ENCODE peak calls at places on chromosome 15, in nine cellular contexts. M is mucosa of descending colon, Z is cardiac muscle cell, W is ascending aorta, L is fibroblast of lung, R is left lung, G is spleen, O is Peyer's patch, V is A673. F is an unnamed sample. For H3K4me1, the result is how much of the 10 kb centered on the place peaks cover.

GRCh38 chr15:92430067-92430435 is 36.4 kb downstream of the ST8SIA2 start:
- DNase-seq in M (no peak), Z (no peak), W (no peak), L (no peak), R (no peak), G (no peak), O (no peak), V (no peak), F (no peak)

GRCh38 chr15:25093455-25094029 is 138.8 kb downstream of the SNRPN start:
- DNase-seq in M (no peak), Z (no peak), W (no peak), L (no peak), R (no peak), G (no peak), O (no peak), V (no peak), F (no peak)

GRCh38 chr15:31208804-31209203 is 107.3 kb upstream of the TRPM1 start:
- DNase-seq in M (no peak), Z (no peak), W (no peak), L (no peak), R (peak), G (no peak), O (peak), V (no peak), F (no peak)

GRCh38 chr15:46526726-46527110 is 891.9 kb downstream of the SQOR start:
- DNase-seq in M (no peak), Z (no peak), W (no peak), L (no peak), R (no peak), G (no peak), O (no peak), V (no peak), F (no peak)

GRCh38 chr15:52653451-52653964 is 25.7 kb downstream of the ATOSA start:
- DNase-seq in M (no peak), Z (peak), W (no peak), L (peak), R (no peak), G (no peak), O (no peak), V (peak), F (no peak)

GRCh38 chr15:80494311-80494710 is 90.1 kb downstream of the ARNT2 start:
- DNase-seq in M (no peak), Z (no peak), W (no peak), L (peak), R (no peak), G (no peak), O (no peak), V (peak), F (no peak)

GRCh38 chr15:69149163-69149562 is 11.3 kb upstream of the GLCE start:
- DNase-seq in M (no peak), Z (no peak), W (no peak), L (no peak), R (no peak), G (no peak), O (no peak), V (no peak), F (no peak)

GRCh38 chr15:22813844-22814243 is 24.6 kb upstream of the NIPA2 start:
- DNase-seq in M (no peak), Z (no peak), W (no peak), L (no peak), R (no peak), G (no peak), O (no peak), V (no peak), F (no peak)

GRCh38 chr15:57720861-57721260 is 14.3 kb downstream of the POLR2M start:
- DNase-seq in M (no peak), Z (no peak), W (no peak), L (peak), R (no peak), G (no peak), O (no peak), V (no peak), F (no peak)

GRCh38 chr15:95259513-95259912 is 1028.2 kb downstream of the MCTP2 start:
- DNase-seq in M (no peak), Z (peak), W (peak), L (peak), R (peak), G (no peak), O (peak), V (peak), F (peak)

GRCh38 chr15:89553632-89554031 is 21.6 kb upstream of the TICRR start:
- DNase-seq in M (no peak), Z (no peak), W (no peak), L (no peak), R (no peak), G (no peak), O (no peak), V (no peak), F (no peak)

GRCh38 chr15:60017538-60018199 is 13.6 kb downstream of the FOXB1 start:
- DNase-seq in M (no peak), Z (no peak), W (no peak), L (no peak), R (no peak), G (no peak), O (no peak), V (no peak), F (no peak)

GRCh38 chr15:42155546-42156265 is 730 bp downstream of the PLA2G4F start:
- DNase-seq in M (peak), Z (no peak), W (no peak), L (no peak), R (no peak), G (peak), O (peak), V (no peak), F (peak)

GRCh38 chr15:55515991-55516776 is 8.2 kb upstream of the DNAAF4 start:
- DNase-seq in M (no peak), Z (no peak), W (no peak), L (no peak), R (no peak), G (no peak), O (no peak), V (no peak), F (no peak)

GRCh38 chr15:99413955-99414754 is 151.6 kb upstream of the MEF2A start:
- DNase-seq in M (peak), Z (no peak), W (no peak), L (no peak), R (no peak), G (no peak), O (peak), V (no peak), F (no peak)

GRCh38 chr15:51203797-51204196 is 109.1 kb upstream of the TNFAIP8L3 start:
- DNase-seq in M (no peak), Z (no peak), W (no peak), L (peak), R (no peak), G (no peak), O (no peak), V (no peak), F (no peak)

GRCh38 chr15:58699769-58700168 is 49.7 kb downstream of the ADAM10 start:
- DNase-seq in M (no peak), Z (no peak), W (no peak), L (no peak), R (no peak), G (no peak), O (no peak), V (no peak), F (no peak)

GRCh38 chr15:63611217-63611616 is 14.0 kb downstream of the FBXL22 start:
- DNase-seq in M (no peak), Z (no peak), W (no peak), L (no peak), R (no peak), G (no peak), O (no peak), V (no peak), F (no peak)

GRCh38 chr15:45115312-45115820 is 1.2 kb downstream of the DUOXA2 start:
- DNase-seq in M (no peak), Z (no peak), W (no peak), L (no peak), R (peak), G (no peak), O (no peak), V (no peak), F (no peak)

GRCh38 chr15:80578871-80579270 is 116.2 kb upstream of the ABHD17C start:
- DNase-seq in M (no peak), Z (no peak), W (no peak), L (no peak), R (no peak), G (peak), O (peak), V (no peak), F (peak)

GRCh38 chr15:40094156-40094555 is 14.5 kb downstream of the BMF start:
- DNase-seq in M (no peak), Z (no peak), W (no peak), L (no peak), R (peak), G (peak), O (no peak), V (no peak), F (peak)
- H3K4me1 ChIP-seq in M (half or more), Z (half or more), W (under half), L (half or more), R (half or more), G (half or more), O (half or more), V (half or more), F (half or more)

DNA sequence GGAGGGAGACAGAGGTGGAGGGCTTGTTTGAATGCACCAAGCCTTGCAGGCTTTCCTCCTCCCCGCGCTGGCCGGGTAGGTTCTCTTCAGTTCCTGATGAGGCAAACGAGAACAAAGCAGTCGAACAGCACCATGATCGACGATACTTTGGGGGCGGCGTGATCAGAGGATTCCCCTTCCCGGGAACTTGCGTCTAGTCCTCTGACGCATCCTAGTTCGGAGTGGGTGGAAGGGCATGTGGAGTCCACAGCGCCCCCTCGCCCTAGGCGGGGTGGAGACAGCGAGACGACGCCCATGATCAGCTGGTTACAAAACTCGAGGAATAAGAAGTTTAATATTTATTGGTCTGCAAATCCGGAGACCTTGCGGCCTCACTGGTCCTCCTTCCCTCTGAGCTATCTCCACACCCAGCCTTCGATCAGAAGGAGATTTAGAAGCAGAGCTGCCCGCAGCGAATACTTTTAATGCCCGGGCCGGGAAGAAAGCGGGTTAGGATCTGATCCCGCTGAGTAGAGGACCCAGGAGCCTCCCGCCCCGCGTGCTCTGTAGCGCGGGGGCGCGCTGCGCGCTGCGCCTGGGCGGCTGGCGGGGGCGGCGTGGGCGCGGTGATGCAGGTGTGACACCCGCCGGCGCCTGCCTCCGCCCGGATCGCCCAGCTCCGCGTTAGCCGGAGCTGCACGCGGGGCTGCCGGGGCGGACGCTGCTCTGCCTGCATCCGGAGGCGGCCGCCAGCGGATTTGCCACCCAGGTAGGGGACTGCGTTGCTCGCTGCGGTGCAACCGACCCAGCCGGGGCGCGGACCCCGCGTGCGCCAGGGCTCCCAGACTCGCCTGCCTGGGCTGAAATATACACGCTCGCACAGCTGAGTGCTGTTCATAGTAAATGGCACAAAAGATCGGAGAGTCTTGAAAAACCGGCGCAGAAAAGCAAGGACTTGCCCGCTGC is at the start of gene SV2B:
- DNase-seq in M (no peak), Z (peak), W (no peak), L (peak), R (no peak), G (peak), O (peak), V (peak), F (peak)
- TF ChIP-seq CTCF in M (no peak), Z (peak), W (no peak), L (no peak), R (no peak), G (no peak), O (no peak), V (peak), F (no peak)

DNA sequence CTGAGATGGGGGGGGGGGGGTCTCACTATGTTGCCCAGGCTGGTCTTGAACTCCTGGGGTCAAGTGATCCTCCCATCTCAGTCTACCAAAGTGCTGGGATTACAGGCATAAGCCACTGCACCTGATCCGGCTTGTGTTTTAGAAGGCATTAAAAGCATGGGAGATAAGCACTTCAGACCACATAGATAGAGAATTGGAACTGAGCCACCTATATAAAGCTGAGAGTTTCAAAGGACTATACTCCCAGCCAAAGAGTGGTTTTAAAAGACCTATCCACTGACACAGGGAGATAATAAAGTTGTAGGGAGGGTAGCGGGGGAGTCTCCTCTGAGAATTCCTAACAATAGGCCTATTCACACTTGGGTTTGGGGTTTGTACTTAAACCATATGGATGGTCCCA is 34.8 kb downstream of the DENND4A start:
- DNase-seq in M (no peak), Z (peak), W (no peak), L (no peak), R (no peak), G (no peak), O (no peak), V (no peak), F (no peak)
- H3K4me3 ChIP-seq in M (no peak), Z (no peak), W (no peak), L (no peak), R (no peak), G (no peak), O (no peak), V (no peak), F (no peak)

GRCh38 chr15:75705854-75706681 is 6.6 kb downstream of the CSPG4 start:
- DNase-seq in M (no peak), Z (peak), W (no peak), L (no peak), R (no peak), G (no peak), O (no peak), V (no peak), F (no peak)

GRCh38 chr15:75702431-75702830 is 10.2 kb downstream of the CSPG4 start:
- DNase-seq in M (no peak), Z (no peak), W (no peak), L (no peak), R (no peak), G (no peak), O (no peak), V (no peak), F (no peak)

GRCh38 chr15:75704618-75705017 is 8.0 kb downstream of the CSPG4 start:
- DNase-seq in M (no peak), Z (no peak), W (no peak), L (no peak), R (no peak), G (no peak), O (no peak), V (no peak), F (no peak)

GRCh38 chr15:75706682-75706954 is 6.0 kb downstream of the CSPG4 start:
- DNase-seq in M (no peak), Z (no peak), W (no peak), L (no peak), R (no peak), G (no peak), O (no peak), V (no peak), F (no peak)

GRCh38 chr15:75704263-75704615 is 8.4 kb downstream of the CSPG4 start:
- DNase-seq in M (no peak), Z (no peak), W (no peak), L (no peak), R (no peak), G (no peak), O (no peak), V (no peak), F (no peak)
- H3K4me1 ChIP-seq in M (under half), Z (under half), W (half or more), L (under half), R (under half), G (under half), O (under half), V (under half), F (under half)

GRCh38 chr15:62119926-62120273 is 45.2 kb downstream of the C2CD4B start:
- DNase-seq in M (no peak), Z (no peak), W (no peak), L (no peak), R (no peak), G (no peak), O (no peak), V (no peak), F (no peak)
- TF ChIP-seq CTCF in M (no peak), Z (no peak), W (no peak), L (no peak), R (no peak), G (no peak), O (no peak), V (no peak), F (no peak)

DNA sequence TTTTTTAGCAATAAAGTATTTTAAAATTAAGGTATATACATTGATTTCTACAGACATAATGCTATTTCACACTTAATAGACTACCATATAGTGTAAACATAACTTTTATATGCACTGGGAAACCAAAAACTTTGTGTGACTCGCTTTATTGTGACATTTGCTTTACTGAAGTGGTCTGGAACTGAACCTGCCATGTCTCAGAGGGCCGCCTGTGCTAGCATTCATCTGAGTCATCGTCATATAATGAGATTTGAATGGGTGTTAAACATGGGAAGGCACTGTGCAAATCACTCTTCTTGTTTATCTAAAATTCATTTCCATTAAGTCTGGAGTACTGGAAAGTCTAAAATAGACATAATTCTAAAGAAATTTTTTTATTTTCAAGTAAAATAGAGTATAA is 12.9 kb downstream of the EIF2AK4 start:
- DNase-seq in M (no peak), Z (no peak), W (no peak), L (peak), R (no peak), G (no peak), O (no peak), V (peak), F (no peak)
- H3K4me3 ChIP-seq in M (no peak), Z (no peak), W (no peak), L (no peak), R (no peak), G (no peak), O (no peak), V (no peak), F (no peak)

F was measured in kidney.